ENCODE peak calls at places on chromosomes 13 and 19, in six cellular contexts. I is endothelial cell of umbilical vein; G is effector memory CD4-positive, alpha-beta T cell; N is adrenal gland; V is fibroblast of lung; X is AG09309. W is an unnamed sample.

GRCh38 chr19:32397736-32398135 is 7.8 kb upstream of the DPY19L3 start:
- DNase-seq in I (no peak), G (no peak), N (no peak), V (peak; percentile 79), X (no peak), W (no peak)

GRCh38 chr19:49318296-49318695 is 6.7 kb downstream of the SLC6A16 start:
- DNase-seq in I (no peak), G (no peak), N (no peak), V (no peak), X (no peak), W (no peak)

GRCh38 chr13:111115841-111116500 is 861 bp downstream of the ARHGEF7 start:
- DNase-seq in I (peak; percentile 27), G (no peak), N (no peak), V (peak; percentile 47), X (peak; percentile 77), W (no peak)

GRCh38 chr19:40611900-40612698 is 10.9 kb downstream of the LTBP4 start:
- DNase-seq in I (no peak), G (no peak), N (no peak), V (no peak), X (no peak), W (no peak)

GRCh38 chr13:112957295-112957677 is 11.7 kb upstream of the MCF2L start:
- DNase-seq in I (no peak), G (no peak), N (no peak), V (no peak), X (no peak), W (no peak)

GRCh38 chr19:31461814-31462539 is 112.7 kb upstream of the TSHZ3 start:
- DNase-seq in I (no peak), G (no peak), N (no peak), V (peak; percentile 6), X (peak; percentile 2), W (no peak)

GRCh38 chr19:18972301-18972831 is 31.3 kb upstream of the HOMER3 start:
- DNase-seq in I (peak; percentile 79), G (no peak), N (no peak), V (peak; percentile 11), X (no peak), W (no peak)

GRCh38 chr19:15769586-15769985 is 17.9 kb upstream of the OR10H5 start:
- DNase-seq in I (no peak), G (no peak), N (no peak), V (no peak), X (no peak), W (no peak)

GRCh38 chr13:109781384-109782065 is 4.9 kb downstream of the IRS2 start:
- DNase-seq in I (no peak), G (no peak), N (peak; percentile 80), V (peak; percentile 46), X (no peak), W (peak; percentile 61)

GRCh38 chr13:50626031-50626643 is 217.4 kb downstream of the DLEU7 start:
- DNase-seq in I (no peak), G (no peak), N (no peak), V (peak; percentile 72), X (peak; percentile 91), W (no peak)

DNA sequence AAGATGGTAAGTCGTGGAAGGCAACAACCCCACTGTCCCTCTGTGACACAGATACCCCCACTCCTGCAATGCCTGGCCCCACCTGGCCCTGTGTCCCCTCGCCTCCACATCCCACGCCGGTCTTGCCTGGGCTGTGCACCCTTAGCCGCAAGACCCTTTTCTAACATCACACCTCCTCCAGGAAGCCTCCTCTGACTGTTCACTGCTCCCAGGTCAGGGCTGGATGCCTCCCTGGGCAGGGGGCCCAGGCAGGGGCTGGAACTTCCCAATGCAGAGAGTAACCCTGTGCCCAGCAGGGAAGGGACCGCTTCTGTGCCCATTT is 1.3 kb downstream of the FBN3 start:
- DNase-seq in I (no peak), G (no peak), N (no peak), V (no peak), X (no peak), W (no peak)
- H3K4me3 ChIP-seq in I (no peak overlapping the region), G (no peak overlapping the region), N (no peak overlapping the region), V (no peak overlapping the region), X (no peak overlapping the region), W (no peak overlapping the region)

GRCh38 chr19:13060964-13061927 is 41.4 kb downstream of the LYL1 start:
- DNase-seq in I (peak; percentile 79), G (peak; percentile 37), N (peak; percentile 79), V (peak; percentile 65), X (no peak), W (peak; percentile 91)
- H3K4me3 ChIP-seq in I (peak overlapping the region; percentile 43), G (peak overlapping the region; percentile 48), N (no peak overlapping the region), V (peak overlapping the region; percentile 11), X (peak overlapping the region; percentile 7), W (peak overlapping the region; percentile 59)

GRCh38 chr19:5623397-5624153 is 692 bp downstream of the SAFB start:
- DNase-seq in I (peak; percentile 28), G (no peak), N (peak; percentile 28), V (no peak), X (no peak), W (no peak)

GRCh38 chr19:5624741-5625140 is 1.9 kb downstream of the SAFB start:
- DNase-seq in I (no peak), G (no peak), N (no peak), V (no peak), X (no peak), W (no peak)

GRCh38 chr19:5624154-5624663 is 1.3 kb downstream of the SAFB start:
- DNase-seq in I (peak; percentile 59), G (no peak), N (peak; percentile 62), V (peak; percentile 43), X (no peak), W (peak; percentile 58)

GRCh38 chr19:5627395-5627904 is 4.6 kb downstream of the SAFB start:
- DNase-seq in I (no peak), G (no peak), N (peak; percentile 65), V (peak; percentile 45), X (no peak), W (peak; percentile 80)

GRCh38 chr19:5625641-5626040 is 2.8 kb downstream of the SAFB start:
- DNase-seq in I (no peak), G (no peak), N (no peak), V (no peak), X (no peak), W (no peak)
- H3K4me3 ChIP-seq in I (no peak overlapping the region), G (peak overlapping the region; percentile 99), N (no peak overlapping the region), V (no peak overlapping the region), X (no peak overlapping the region), W (peak overlapping the region; percentile 80)

DNA sequence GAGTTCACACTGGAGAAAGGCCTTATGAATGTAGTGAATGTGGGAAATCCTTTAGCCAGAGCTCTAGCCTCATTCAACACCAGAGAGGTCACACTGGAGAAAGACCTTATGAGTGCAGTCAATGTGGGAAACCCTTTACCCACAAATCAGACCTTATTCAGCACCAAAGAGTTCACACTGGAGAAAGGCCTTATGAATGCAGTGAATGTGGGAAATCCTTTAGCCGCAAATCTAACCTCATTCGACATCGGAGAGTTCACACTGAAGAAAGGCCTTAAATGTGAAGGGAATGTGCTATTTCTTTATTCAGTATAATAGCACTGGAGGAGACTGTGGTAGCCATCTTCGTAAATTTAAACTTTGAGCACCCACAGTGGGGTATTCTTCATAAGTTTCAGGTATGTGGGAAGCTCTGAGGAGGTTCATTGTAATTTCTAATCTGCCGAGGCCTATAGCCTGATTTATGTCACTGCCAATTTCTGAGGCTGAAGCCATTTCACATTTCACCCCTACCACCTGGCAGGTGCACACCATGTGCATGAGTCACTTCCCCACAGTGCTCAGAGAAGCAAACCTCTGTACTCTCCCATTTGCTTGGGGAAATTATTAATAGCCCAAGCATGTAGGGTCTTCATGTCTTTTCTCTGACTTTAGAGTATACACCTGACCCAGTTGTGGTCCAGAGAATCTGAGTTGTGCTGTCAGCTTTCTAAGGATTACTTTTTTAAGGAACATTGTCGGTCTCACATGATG is 6.4 kb downstream of the ZNF551 start:
- DNase-seq in I (no peak), G (no peak), N (no peak), V (no peak), X (no peak), W (no peak)
- H3K4me3 ChIP-seq in I (no peak overlapping the region), G (peak overlapping the region; percentile 10), N (no peak overlapping the region), V (no peak overlapping the region), X (no peak overlapping the region), W (no peak overlapping the region)

DNA sequence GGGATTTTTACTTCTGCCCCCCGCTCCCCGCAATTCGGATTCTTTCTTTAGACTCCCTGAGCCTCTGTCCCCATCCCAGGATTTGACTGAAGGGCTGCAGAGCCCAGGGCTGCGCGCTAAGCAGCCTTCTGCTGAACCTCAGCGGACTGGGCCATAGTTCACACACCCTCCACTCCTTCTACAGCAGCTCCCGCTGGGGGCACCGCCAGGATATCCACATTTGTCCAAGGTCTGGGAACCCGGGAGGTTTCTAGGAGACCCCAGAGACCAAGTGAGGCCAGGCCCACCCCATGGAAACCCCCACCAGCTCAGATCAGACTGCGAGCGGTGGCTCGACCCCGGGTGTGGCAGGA is 463.3 kb downstream of the ITGBL1 start:
- DNase-seq in I (no peak), G (no peak), N (no peak), V (no peak), X (no peak), W (no peak)
- H3K4me3 ChIP-seq in I (no peak overlapping the region), G (no peak overlapping the region), N (no peak overlapping the region), V (no peak overlapping the region), X (no peak overlapping the region), W (no peak overlapping the region)